ENCODE peak calls at places on chromosomes 2 and 18, in eight cellular contexts. One of them, this sample, is unnamed. For H3K4me1, the result is how much of the 10 kb centered on the place peaks cover.

GRCh38 chr2:225889452-225889851 is 489.9 kb downstream of the NYAP2 start:
- DNase-seq in CD8-positive, alpha-beta memory T cell: no peak
- DNase-seq in mesendoderm: peak
- DNase-seq in spleen: no peak
- DNase-seq in transverse colon: no peak
- DNase-seq in heart right ventricle: no peak
- DNase-seq in Karpas-422: peak
- DNase-seq in A549: peak
- DNase-seq in this sample: peak

GRCh38 chr2:158600155-158600802 is 143.5 kb downstream of the PKP4 start:
- DNase-seq in mesendoderm: no peak
- DNase-seq in spleen: no peak
- DNase-seq in A549: peak
- DNase-seq in Karpas-422: no peak
- DNase-seq in CD8-positive, alpha-beta memory T cell: no peak
- DNase-seq in transverse colon: peak
- DNase-seq in heart right ventricle: no peak
- DNase-seq in this sample: no peak

GRCh38 chr2:17442334-17442733 is 75.9 kb downstream of the RAD51AP2 start:
- DNase-seq in A549: no peak
- DNase-seq in spleen: no peak
- DNase-seq in transverse colon: no peak
- DNase-seq in Karpas-422: no peak
- DNase-seq in mesendoderm: no peak
- DNase-seq in CD8-positive, alpha-beta memory T cell: no peak
- DNase-seq in heart right ventricle: no peak
- DNase-seq in this sample: no peak

GRCh38 chr2:172761306-172761705 is 25.7 kb downstream of the RAPGEF4 start:
- DNase-seq in heart right ventricle: no peak
- DNase-seq in Karpas-422: no peak
- DNase-seq in transverse colon: no peak
- DNase-seq in spleen: no peak
- DNase-seq in A549: no peak
- DNase-seq in mesendoderm: no peak
- DNase-seq in CD8-positive, alpha-beta memory T cell: no peak
- DNase-seq in this sample: no peak

GRCh38 chr2:220499281-220499680 is 871.9 kb downstream of the SLC4A3 start:
- DNase-seq in heart right ventricle: peak
- DNase-seq in mesendoderm: peak
- DNase-seq in transverse colon: no peak
- DNase-seq in A549: peak
- DNase-seq in CD8-positive, alpha-beta memory T cell: no peak
- DNase-seq in spleen: no peak
- DNase-seq in Karpas-422: no peak
- DNase-seq in this sample: no peak

GRCh38 chr2:215950009-215950408 is 63.3 kb downstream of the MREG start:
- DNase-seq in heart right ventricle: no peak
- DNase-seq in mesendoderm: peak
- DNase-seq in Karpas-422: peak
- DNase-seq in A549: peak
- DNase-seq in CD8-positive, alpha-beta memory T cell: peak
- DNase-seq in transverse colon: no peak
- DNase-seq in spleen: no peak
- DNase-seq in this sample: no peak

GRCh38 chr2:120422761-120423160 is 76.8 kb downstream of the INHBB start:
- DNase-seq in heart right ventricle: no peak
- DNase-seq in Karpas-422: no peak
- DNase-seq in spleen: peak
- DNase-seq in A549: no peak
- DNase-seq in mesendoderm: no peak
- DNase-seq in CD8-positive, alpha-beta memory T cell: no peak
- DNase-seq in transverse colon: no peak
- DNase-seq in this sample: no peak

GRCh38 chr2:231203087-231203486 is 4.7 kb downstream of the ARMC9 start:
- DNase-seq in spleen: no peak
- DNase-seq in heart right ventricle: no peak
- DNase-seq in CD8-positive, alpha-beta memory T cell: no peak
- DNase-seq in transverse colon: no peak
- DNase-seq in A549: no peak
- DNase-seq in mesendoderm: no peak
- DNase-seq in Karpas-422: no peak
- DNase-seq in this sample: no peak

GRCh38 chr18:11860594-11861450 is 9.6 kb downstream of the CHMP1B start:
- DNase-seq in A549: no peak
- DNase-seq in Karpas-422: peak
- DNase-seq in mesendoderm: no peak
- DNase-seq in heart right ventricle: no peak
- DNase-seq in transverse colon: no peak
- DNase-seq in spleen: peak
- DNase-seq in CD8-positive, alpha-beta memory T cell: no peak
- DNase-seq in this sample: no peak

GRCh38 chr2:40431600-40431955 is 20.3 kb downstream of the SLC8A1 start:
- DNase-seq in Karpas-422: no peak
- DNase-seq in A549: no peak
- DNase-seq in spleen: no peak
- DNase-seq in mesendoderm: no peak
- DNase-seq in transverse colon: no peak
- DNase-seq in CD8-positive, alpha-beta memory T cell: no peak
- DNase-seq in heart right ventricle: peak
- DNase-seq in this sample: no peak

GRCh38 chr2:100980046-100980445 is 22.0 kb upstream of the RPL31 start:
- DNase-seq in A549: no peak
- DNase-seq in Karpas-422: no peak
- DNase-seq in transverse colon: no peak
- DNase-seq in heart right ventricle: no peak
- DNase-seq in mesendoderm: no peak
- DNase-seq in CD8-positive, alpha-beta memory T cell: no peak
- DNase-seq in spleen: no peak
- DNase-seq in this sample: no peak

DNA sequence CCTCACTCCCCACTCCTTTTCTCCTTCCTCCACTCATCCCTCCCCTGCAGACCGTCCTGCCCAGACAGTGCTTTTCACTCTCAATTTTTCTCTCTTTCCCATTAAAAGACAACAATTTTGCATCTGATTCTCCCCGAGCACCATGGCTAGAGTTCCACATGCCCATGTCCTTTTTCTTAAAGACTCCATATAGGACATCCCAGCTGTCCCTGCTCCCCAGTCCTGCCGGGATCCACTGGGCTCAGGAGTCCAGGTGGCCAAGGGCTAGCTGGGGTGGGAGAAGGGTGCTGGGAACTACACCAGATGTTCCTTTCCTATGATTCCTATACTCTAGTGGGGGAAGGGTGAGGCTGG is 52.9 kb upstream of the RMDN2 start:
- DNase-seq in mesendoderm: no peak
- DNase-seq in transverse colon: no peak
- DNase-seq in spleen: no peak
- DNase-seq in CD8-positive, alpha-beta memory T cell: no peak
- DNase-seq in Karpas-422: no peak
- DNase-seq in heart right ventricle: no peak
- DNase-seq in A549: no peak
- DNase-seq in this sample: no peak
- H3K4me1 ChIP-seq in mesendoderm: under half
- H3K4me1 ChIP-seq in transverse colon: under half
- H3K4me1 ChIP-seq in spleen: under half
- H3K4me1 ChIP-seq in CD8-positive, alpha-beta memory T cell: under half
- H3K4me1 ChIP-seq in Karpas-422: under half
- H3K4me1 ChIP-seq in heart right ventricle: under half
- H3K4me1 ChIP-seq in A549: under half
- H3K4me1 ChIP-seq in this sample: under half

GRCh38 chr2:156322681-156323211 is 9.8 kb downstream of the NR4A2 start:
- DNase-seq in CD8-positive, alpha-beta memory T cell: peak
- DNase-seq in transverse colon: no peak
- DNase-seq in Karpas-422: no peak
- DNase-seq in mesendoderm: peak
- DNase-seq in A549: no peak
- DNase-seq in spleen: no peak
- DNase-seq in heart right ventricle: no peak
- DNase-seq in this sample: no peak

GRCh38 chr2:156321243-156321904 is 11.1 kb downstream of the NR4A2 start:
- DNase-seq in spleen: peak
- DNase-seq in transverse colon: no peak
- DNase-seq in Karpas-422: no peak
- DNase-seq in mesendoderm: peak
- DNase-seq in A549: no peak
- DNase-seq in CD8-positive, alpha-beta memory T cell: peak
- DNase-seq in heart right ventricle: peak
- DNase-seq in this sample: no peak

GRCh38 chr2:156322103-156322671 is 10.3 kb downstream of the NR4A2 start:
- DNase-seq in mesendoderm: no peak
- DNase-seq in spleen: no peak
- DNase-seq in Karpas-422: no peak
- DNase-seq in A549: no peak
- DNase-seq in CD8-positive, alpha-beta memory T cell: peak
- DNase-seq in transverse colon: no peak
- DNase-seq in heart right ventricle: no peak
- DNase-seq in this sample: no peak

GRCh38 chr2:156319811-156320490 is 12.6 kb downstream of the NR4A2 start:
- DNase-seq in transverse colon: peak
- DNase-seq in CD8-positive, alpha-beta memory T cell: no peak
- DNase-seq in mesendoderm: peak
- DNase-seq in Karpas-422: no peak
- DNase-seq in spleen: peak
- DNase-seq in A549: no peak
- DNase-seq in heart right ventricle: peak
- DNase-seq in this sample: no peak

DNA sequence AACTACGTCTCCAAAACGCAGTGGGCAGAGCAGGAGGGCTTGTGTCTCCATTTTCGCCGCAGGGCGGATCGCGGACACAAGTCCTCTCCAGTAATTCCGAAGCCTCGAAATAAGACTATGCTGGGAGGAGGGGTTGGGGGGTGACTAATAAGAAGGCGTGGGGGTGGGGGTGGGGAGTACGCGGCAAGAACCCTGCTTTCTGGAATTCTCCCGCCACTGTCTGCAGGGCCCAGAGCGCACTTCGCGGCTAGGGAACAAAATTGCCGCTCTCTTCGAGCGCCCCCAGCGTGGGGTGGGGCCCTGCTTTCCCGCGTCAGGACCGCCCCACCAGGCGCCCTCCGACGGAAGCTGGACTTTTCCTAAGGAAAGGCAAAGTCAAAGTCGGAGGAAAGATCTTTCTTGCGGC is 12.0 kb downstream of the NR4A2 start:
- DNase-seq in spleen: no peak
- DNase-seq in transverse colon: peak
- DNase-seq in mesendoderm: peak
- DNase-seq in A549: peak
- DNase-seq in Karpas-422: no peak
- DNase-seq in heart right ventricle: peak
- DNase-seq in CD8-positive, alpha-beta memory T cell: no peak
- DNase-seq in this sample: no peak
- H3K27ac ChIP-seq in spleen: peak
- H3K27ac ChIP-seq in transverse colon: peak
- H3K27ac ChIP-seq in mesendoderm: no peak
- H3K27ac ChIP-seq in A549: no peak
- H3K27ac ChIP-seq in Karpas-422: no peak
- H3K27ac ChIP-seq in heart right ventricle: peak
- H3K27ac ChIP-seq in CD8-positive, alpha-beta memory T cell: no peak
- H3K27ac ChIP-seq in this sample: no peak

DNA sequence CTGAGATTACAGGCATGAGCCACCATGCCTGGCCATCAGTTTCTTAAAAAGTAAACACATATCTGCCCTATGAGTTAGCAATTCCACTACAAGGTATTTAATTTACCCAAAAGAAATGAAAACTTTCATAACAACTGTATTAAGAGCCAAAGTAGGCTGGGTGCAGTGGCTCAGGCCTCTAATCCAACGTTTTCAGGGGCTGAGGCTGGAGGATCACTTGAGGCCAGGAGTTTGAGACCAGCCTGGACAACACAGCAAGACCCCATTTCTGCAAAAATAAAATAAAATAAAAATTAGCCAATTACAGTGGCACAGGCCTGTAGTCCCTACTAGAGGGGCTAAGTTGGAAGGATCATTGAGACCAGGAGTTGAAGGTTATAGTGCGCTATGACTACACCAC is 6.5 kb downstream of the ROCK2 start:
- DNase-seq in spleen: no peak
- DNase-seq in transverse colon: no peak
- DNase-seq in A549: no peak
- DNase-seq in heart right ventricle: no peak
- DNase-seq in mesendoderm: no peak
- DNase-seq in CD8-positive, alpha-beta memory T cell: no peak
- DNase-seq in Karpas-422: peak
- DNase-seq in this sample: no peak
- H3K4me1 ChIP-seq in spleen: half or more
- H3K4me1 ChIP-seq in transverse colon: under half
- H3K4me1 ChIP-seq in A549: half or more
- H3K4me1 ChIP-seq in heart right ventricle: under half
- H3K4me1 ChIP-seq in mesendoderm: under half
- H3K4me1 ChIP-seq in CD8-positive, alpha-beta memory T cell: under half
- H3K4me1 ChIP-seq in Karpas-422: under half
- H3K4me1 ChIP-seq in this sample: under half

GRCh38 chr18:59902180-59902992 is 2.6 kb downstream of the PMAIP1 start:
- DNase-seq in transverse colon: no peak
- DNase-seq in A549: no peak
- DNase-seq in Karpas-422: no peak
- DNase-seq in mesendoderm: no peak
- DNase-seq in CD8-positive, alpha-beta memory T cell: peak
- DNase-seq in spleen: no peak
- DNase-seq in heart right ventricle: no peak
- DNase-seq in this sample: no peak

GRCh38 chr18:59904051-59904601 is 4.3 kb downstream of the PMAIP1 start:
- DNase-seq in spleen: no peak
- DNase-seq in mesendoderm: no peak
- DNase-seq in CD8-positive, alpha-beta memory T cell: no peak
- DNase-seq in transverse colon: no peak
- DNase-seq in Karpas-422: peak
- DNase-seq in heart right ventricle: no peak
- DNase-seq in A549: no peak
- DNase-seq in this sample: no peak

GRCh38 chr18:59905686-59906091 is 5.9 kb downstream of the PMAIP1 start:
- DNase-seq in transverse colon: no peak
- DNase-seq in A549: no peak
- DNase-seq in heart right ventricle: no peak
- DNase-seq in spleen: no peak
- DNase-seq in mesendoderm: no peak
- DNase-seq in CD8-positive, alpha-beta memory T cell: no peak
- DNase-seq in Karpas-422: no peak
- DNase-seq in this sample: no peak

GRCh38 chr18:59900222-59901128 is 679 bp downstream of the PMAIP1 start:
- DNase-seq in heart right ventricle: no peak
- DNase-seq in Karpas-422: peak
- DNase-seq in spleen: peak
- DNase-seq in transverse colon: peak
- DNase-seq in A549: peak
- DNase-seq in mesendoderm: peak
- DNase-seq in CD8-positive, alpha-beta memory T cell: peak
- DNase-seq in this sample: no peak

DNA sequence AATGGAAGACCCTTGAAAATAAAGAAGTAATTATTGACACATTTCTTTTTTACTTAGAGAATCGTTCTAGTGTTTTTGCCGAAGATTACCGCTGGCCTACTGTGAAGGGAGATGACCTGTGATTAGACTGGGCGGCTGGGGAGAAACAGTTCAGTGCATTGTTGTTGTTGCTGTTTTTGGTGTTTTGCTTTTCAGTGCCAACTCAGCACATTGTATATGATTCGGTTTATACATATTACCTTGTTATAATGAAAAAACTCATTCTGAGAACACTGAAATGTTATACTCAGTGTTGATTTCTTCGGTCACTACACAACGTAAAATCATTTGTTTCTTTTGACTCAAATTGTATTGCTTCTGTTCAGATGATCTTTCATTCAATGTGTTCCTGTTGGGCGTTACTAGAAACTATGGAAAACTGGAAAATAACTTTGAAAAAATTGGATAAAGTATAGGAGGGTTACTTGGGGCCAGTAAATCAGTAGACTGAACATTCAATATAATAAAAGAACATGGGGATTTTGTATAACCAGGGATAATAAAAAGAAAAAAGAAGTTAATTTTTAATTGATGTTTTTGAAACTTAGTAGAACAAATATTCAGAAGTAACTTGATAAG is 3.3 kb downstream of the PMAIP1 start:
- DNase-seq in Karpas-422: no peak
- DNase-seq in CD8-positive, alpha-beta memory T cell: no peak
- DNase-seq in heart right ventricle: no peak
- DNase-seq in transverse colon: no peak
- DNase-seq in A549: no peak
- DNase-seq in spleen: no peak
- DNase-seq in mesendoderm: no peak
- DNase-seq in this sample: no peak
- H3K27ac ChIP-seq in Karpas-422: peak
- H3K27ac ChIP-seq in CD8-positive, alpha-beta memory T cell: no peak
- H3K27ac ChIP-seq in heart right ventricle: no peak
- H3K27ac ChIP-seq in transverse colon: no peak
- H3K27ac ChIP-seq in A549: no peak
- H3K27ac ChIP-seq in spleen: peak
- H3K27ac ChIP-seq in mesendoderm: no peak
- H3K27ac ChIP-seq in this sample: no peak